ENCODE peak calls at places on chromosomes 11 and 22, in six cellular contexts. Z is GM12891, Y is GM12865, Q is amniotic stem cell, D is OCI-M1, U is psoas muscle. N is an unnamed sample.

GRCh38 chr11:70191495-70192140 is 11.5 kb upstream of the FADD start:
- DNase-seq in Z (peak), Y (peak), Q (peak), D (peak), U (peak), N (peak)

GRCh38 chr11:119692547-119692834 is 36.5 kb downstream of the NECTIN1 start:
- DNase-seq in Z (no peak), Y (no peak), Q (no peak), D (no peak), U (no peak), N (no peak)

GRCh38 chr22:42773161-42773560 is 52.5 kb upstream of the A4GALT start:
- DNase-seq in Z (no peak), Y (peak), Q (no peak), D (no peak), U (no peak), N (no peak)

GRCh38 chr11:124394408-124394807 is 4.4 kb downstream of the OR8B3 start:
- DNase-seq in Z (no peak), Y (no peak), Q (no peak), D (peak), U (no peak), N (no peak)

GRCh38 chr11:14645247-14645912 is 1.8 kb downstream of the PDE3B start:
- DNase-seq in Z (no peak), Y (peak), Q (no peak), D (peak), U (no peak), N (peak)

GRCh38 chr11:119979716-119980115 is 158.2 kb downstream of the TRIM29 start:
- DNase-seq in Z (no peak), Y (no peak), Q (no peak), D (no peak), U (no peak), N (no peak)

GRCh38 chr11:103051986-103052385 is 40.0 kb downstream of the DCUN1D5 start:
- DNase-seq in Z (no peak), Y (no peak), Q (no peak), D (no peak), U (no peak), N (no peak)

GRCh38 chr11:114790910-114791309 is 112.6 kb downstream of the NXPE2 start:
- DNase-seq in Z (no peak), Y (no peak), Q (no peak), D (no peak), U (no peak), N (no peak)

GRCh38 chr22:42945736-42946135 is 69.2 kb downstream of the PACSIN2 start:
- DNase-seq in Z (no peak), Y (peak), Q (no peak), D (no peak), U (no peak), N (no peak)

GRCh38 chr22:40709752-40710413 is 30.6 kb downstream of the MCHR1 start:
- DNase-seq in Z (no peak), Y (no peak), Q (no peak), D (peak), U (no peak), N (no peak)

GRCh38 chr11:6856871-6857270 is 6.0 kb upstream of the OR10A2 start:
- DNase-seq in Z (no peak), Y (peak), Q (no peak), D (peak), U (no peak), N (peak)

GRCh38 chr22:17924735-17925727 is 99.3 kb downstream of the MICAL3 start:
- DNase-seq in Z (no peak), Y (no peak), Q (no peak), D (no peak), U (no peak), N (no peak)

GRCh38 chr22:36968249-36968964 is 50.8 kb downstream of the TST start:
- DNase-seq in Z (no peak), Y (no peak), Q (no peak), D (no peak), U (no peak), N (no peak)

GRCh38 chr11:117668291-117668690 is 128.7 kb downstream of the DSCAML1 start:
- DNase-seq in Z (no peak), Y (no peak), Q (no peak), D (no peak), U (no peak), N (no peak)

GRCh38 chr11:132140056-132140455 is 769.6 kb downstream of the NTM start:
- DNase-seq in Z (no peak), Y (peak), Q (no peak), D (peak), U (no peak), N (no peak)

GRCh38 chr11:1382831-1383607 is 6.7 kb upstream of the BRSK2 start:
- DNase-seq in Z (peak), Y (peak), Q (peak), D (peak), U (peak), N (peak)

GRCh38 chr22:17974703-17975372 is 49.5 kb downstream of the MICAL3 start:
- DNase-seq in Z (no peak), Y (peak), Q (no peak), D (peak), U (no peak), N (peak)

GRCh38 chr11:18254781-18255361 is 6.4 kb upstream of the SAA2 start:
- DNase-seq in Z (no peak), Y (no peak), Q (no peak), D (no peak), U (no peak), N (no peak)

GRCh38 chr22:20130739-20131592 is 638 bp upstream of the ZDHHC8 start:
- DNase-seq in Z (peak), Y (peak), Q (peak), D (peak), U (peak), N (peak)

GRCh38 chr11:3984896-3985295 is 109.7 kb upstream of the RRM1 start:
- DNase-seq in Z (no peak), Y (peak), Q (no peak), D (peak), U (no peak), N (no peak)

GRCh38 chr22:19085233-19086043 is 36.8 kb downstream of the DGCR2 start:
- DNase-seq in Z (peak), Y (peak), Q (peak), D (peak), U (no peak), N (peak)

GRCh38 chr11:113881856-113882255 is 6.5 kb upstream of the USP28 start:
- DNase-seq in Z (no peak), Y (no peak), Q (no peak), D (no peak), U (no peak), N (no peak)

GRCh38 chr11:125464671-125465070 is 31.4 kb downstream of the FEZ1 start:
- DNase-seq in Z (no peak), Y (no peak), Q (no peak), D (no peak), U (no peak), N (no peak)

GRCh38 chr22:22748756-22749155 is 104.3 kb downstream of the GGTLC2 start:
- DNase-seq in Z (no peak), Y (no peak), Q (no peak), D (no peak), U (no peak), N (no peak)

GRCh38 chr11:2792376-2793250 is 92.8 kb upstream of the KCNQ1OT1 start:
- DNase-seq in Z (no peak), Y (no peak), Q (no peak), D (no peak), U (peak), N (no peak)

GRCh38 chr11:64826578-64827450 is 16.5 kb upstream of the MEN1 start:
- DNase-seq in Z (no peak), Y (no peak), Q (no peak), D (no peak), U (peak), N (no peak)

GRCh38 chr11:112247198-112247597 is 13.5 kb downstream of the PLET1 start:
- DNase-seq in Z (no peak), Y (no peak), Q (no peak), D (no peak), U (no peak), N (no peak)

GRCh38 chr22:43013355-43014061 is 1.4 kb downstream of the PACSIN2 start:
- DNase-seq in Z (no peak), Y (no peak), Q (no peak), D (no peak), U (no peak), N (no peak)

GRCh38 chr11:127035812-127036211 is 35.2 kb upstream of the KIRREL3 start:
- DNase-seq in Z (no peak), Y (no peak), Q (no peak), D (no peak), U (no peak), N (no peak)

GRCh38 chr22:48741540-48741939 is 1086.1 kb downstream of the BRD1 start:
- DNase-seq in Z (no peak), Y (no peak), Q (no peak), D (no peak), U (no peak), N (no peak)

GRCh38 chr11:115168229-115168671 is 336.0 kb downstream of the CADM1 start:
- DNase-seq in Z (no peak), Y (no peak), Q (no peak), D (no peak), U (peak), N (no peak)

GRCh38 chr11:35168606-35169200 is 29.7 kb downstream of the CD44 start:
- DNase-seq in Z (no peak), Y (no peak), Q (no peak), D (no peak), U (no peak), N (no peak)

GRCh38 chr22:40739723-40740122 is 60.4 kb downstream of the MCHR1 start:
- DNase-seq in Z (no peak), Y (no peak), Q (no peak), D (no peak), U (no peak), N (no peak)

GRCh38 chr11:1470681-1471611 is 15.6 kb downstream of the MOB2 start:
- DNase-seq in Z (no peak), Y (no peak), Q (no peak), D (no peak), U (peak), N (no peak)

GRCh38 chr11:42498971-42499370 is 812.8 kb upstream of the API5 start:
- DNase-seq in Z (no peak), Y (no peak), Q (no peak), D (no peak), U (no peak), N (no peak)

GRCh38 chr22:41943661-41944209 is 3.2 kb downstream of the CENPM start:
- DNase-seq in Z (no peak), Y (peak), Q (no peak), D (no peak), U (no peak), N (no peak)

GRCh38 chr11:102287963-102288744 is 29.1 kb upstream of the BIRC3 start:
- DNase-seq in Z (peak), Y (peak), Q (peak), D (peak), U (no peak), N (peak)

GRCh38 chr22:17946691-17947367 is 77.5 kb downstream of the MICAL3 start:
- DNase-seq in Z (no peak), Y (no peak), Q (no peak), D (no peak), U (no peak), N (no peak)

GRCh38 chr22:38415561-38416321 is 39.3 kb downstream of the KCNJ4 start:
- DNase-seq in Z (no peak), Y (no peak), Q (no peak), D (no peak), U (peak), N (no peak)

GRCh38 chr11:122705396-122705795 is 49.9 kb downstream of the UBASH3B start:
- DNase-seq in Z (no peak), Y (no peak), Q (no peak), D (no peak), U (no peak), N (no peak)

N was measured in GM13976.